ENCODE peak calls at places on chromosome 1, in five cellular contexts. K, N, L, X and D are unnamed samples.

GRCh38 chr1:7069888-7070287 is 284.6 kb downstream of the CAMTA1 start:
- DNase-seq in K (no peak), N (peak), L (no peak), X (no peak), D (peak)

GRCh38 chr1:30188999-30189398 is 534.4 kb downstream of the MATN1 start:
- DNase-seq in K (no peak), N (no peak), L (no peak), X (no peak), D (no peak)

GRCh38 chr1:2546515-2547209 is 9.5 kb upstream of the TNFRSF14 start:
- DNase-seq in K (peak), N (peak), L (peak), X (peak), D (peak)

GRCh38 chr1:180228648-180229482 is 1.2 kb upstream of the LHX4 start:
- DNase-seq in K (no peak), N (peak), L (peak), X (no peak), D (peak)

GRCh38 chr1:9877962-9878361 is 32.1 kb downstream of the CTNNBIP1 start:
- DNase-seq in K (no peak), N (no peak), L (no peak), X (no peak), D (no peak)

GRCh38 chr1:238406098-238406497 is 515.4 kb upstream of the ZP4 start:
- DNase-seq in K (no peak), N (no peak), L (no peak), X (no peak), D (no peak)

GRCh38 chr1:185574139-185574835 is 159.9 kb upstream of the HMCN1 start:
- DNase-seq in K (no peak), N (no peak), L (no peak), X (no peak), D (no peak)

GRCh38 chr1:230307213-230307612 is 118.9 kb downstream of the PGBD5 start:
- DNase-seq in K (no peak), N (no peak), L (no peak), X (peak), D (no peak)

DNA sequence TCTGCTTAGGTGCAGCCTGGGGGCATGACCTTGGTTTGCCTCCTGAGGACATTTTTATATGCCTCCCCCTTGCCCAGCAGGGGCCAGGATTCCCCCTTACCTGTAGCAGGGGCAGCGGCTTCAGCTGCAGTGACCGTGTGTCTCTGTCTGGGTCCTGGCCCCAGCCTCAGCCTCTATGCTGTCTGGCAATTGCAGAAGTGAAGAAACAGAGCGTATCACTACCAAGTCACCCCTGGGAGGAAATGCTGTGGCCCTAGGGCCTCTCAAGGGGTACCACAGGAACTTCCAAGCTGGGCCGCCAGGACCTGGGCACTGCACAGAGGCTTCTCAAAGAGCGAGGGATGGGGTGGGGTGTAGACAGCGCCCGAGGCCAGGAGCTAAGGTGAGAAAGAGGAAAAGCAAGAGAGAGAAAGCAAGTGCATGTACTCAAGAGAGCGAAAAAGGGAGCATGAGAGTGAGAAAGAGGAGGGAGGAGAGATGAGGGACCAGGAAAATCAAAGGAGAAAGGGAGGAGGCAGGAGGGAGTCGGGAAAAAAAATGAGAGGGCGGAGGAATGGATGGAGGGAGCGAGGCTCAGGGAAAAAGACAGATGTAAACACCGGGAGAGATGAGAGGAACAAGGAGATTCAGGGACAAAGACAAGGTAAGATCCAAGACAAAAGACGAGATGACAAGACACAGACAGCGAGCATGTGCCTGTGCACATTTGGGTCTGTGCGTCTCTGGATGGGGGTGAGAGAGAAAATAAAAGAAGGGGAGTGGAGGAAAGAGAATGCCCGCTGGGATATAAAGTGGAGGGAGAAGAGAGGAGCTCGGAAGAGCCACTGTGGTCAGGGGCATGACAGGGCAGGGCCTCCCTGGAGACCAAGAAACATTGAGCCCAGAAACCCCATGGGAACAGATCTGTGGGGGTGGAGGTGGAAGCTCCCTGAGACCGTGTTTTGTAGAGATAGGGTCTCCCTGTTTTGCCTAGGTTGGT is at the start of gene PTAFR:
- DNase-seq in K (no peak), N (no peak), L (peak), X (no peak), D (peak)
- H3K27ac ChIP-seq in K (no peak), N (no peak), L (peak), X (no peak), D (no peak)

DNA sequence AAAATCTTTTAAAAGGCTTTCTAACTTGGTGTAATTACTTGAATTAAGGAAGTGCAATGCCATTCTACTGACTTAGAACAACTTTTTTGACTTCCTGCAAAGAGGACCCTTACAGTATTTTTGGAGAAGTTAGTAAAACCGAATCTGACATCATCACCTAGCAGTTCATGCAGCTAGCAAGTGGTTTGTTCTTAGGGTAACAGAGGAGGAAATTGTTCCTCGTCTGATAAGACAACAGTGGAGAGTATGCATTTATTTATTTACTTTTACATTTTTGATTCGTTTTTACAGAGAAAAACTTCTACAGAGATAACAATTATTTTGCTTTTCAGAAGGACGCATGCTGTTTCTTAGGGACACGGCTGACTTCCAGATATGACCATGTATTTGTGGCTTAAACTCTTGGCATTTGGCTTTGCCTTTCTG is at the start of gene PTPRC:
- DNase-seq in K (no peak), N (no peak), L (no peak), X (no peak), D (no peak)
- H3K4me3 ChIP-seq in K (no peak), N (no peak), L (peak), X (peak), D (peak)

GRCh38 chr1:171487038-171487437 is 1.7 kb downstream of the PRRC2C start:
- DNase-seq in K (no peak), N (no peak), L (no peak), X (no peak), D (no peak)
- H3K27ac ChIP-seq in K (peak), N (no peak), L (no peak), X (no peak), D (no peak)

DNA sequence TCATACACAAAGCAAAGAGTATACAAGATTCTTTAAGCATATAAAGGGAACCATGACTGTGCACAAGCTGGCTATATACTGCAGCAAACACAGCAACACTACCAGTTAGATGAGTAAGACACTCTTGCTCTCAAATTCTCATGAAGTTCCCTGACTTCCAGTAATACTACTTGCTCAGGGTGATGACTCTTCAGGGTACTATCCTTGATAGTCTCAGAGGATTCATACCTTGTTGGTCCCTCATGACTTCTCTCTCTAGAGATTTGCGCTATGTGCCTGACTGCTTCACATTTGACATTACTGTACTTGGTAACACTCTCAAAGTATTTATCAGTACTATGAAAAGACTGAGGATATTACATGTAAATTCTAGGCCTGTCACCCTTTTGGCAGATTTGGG is 159.8 kb upstream of the ZRANB2 start:
- DNase-seq in K (no peak), N (no peak), L (no peak), X (no peak), D (no peak)
- H3K4me3 ChIP-seq in K (no peak), N (no peak), L (no peak), X (no peak), D (no peak)

GRCh38 chr1:61173118-61173517 is 90.8 kb downstream of the NFIA start:
- DNase-seq in K (no peak), N (no peak), L (no peak), X (no peak), D (peak)

GRCh38 chr1:61171346-61171745 is 89.0 kb downstream of the NFIA start:
- DNase-seq in K (no peak), N (no peak), L (no peak), X (no peak), D (no peak)

GRCh38 chr1:61171915-61172485 is 89.6 kb downstream of the NFIA start:
- DNase-seq in K (no peak), N (no peak), L (no peak), X (no peak), D (no peak)

GRCh38 chr1:61175976-61176375 is 93.6 kb downstream of the NFIA start:
- DNase-seq in K (no peak), N (no peak), L (no peak), X (no peak), D (no peak)

GRCh38 chr1:61174060-61174788 is 91.9 kb downstream of the NFIA start:
- DNase-seq in K (no peak), N (no peak), L (no peak), X (no peak), D (no peak)
- H3K27ac ChIP-seq in K (no peak), N (no peak), L (no peak), X (no peak), D (no peak)

DNA sequence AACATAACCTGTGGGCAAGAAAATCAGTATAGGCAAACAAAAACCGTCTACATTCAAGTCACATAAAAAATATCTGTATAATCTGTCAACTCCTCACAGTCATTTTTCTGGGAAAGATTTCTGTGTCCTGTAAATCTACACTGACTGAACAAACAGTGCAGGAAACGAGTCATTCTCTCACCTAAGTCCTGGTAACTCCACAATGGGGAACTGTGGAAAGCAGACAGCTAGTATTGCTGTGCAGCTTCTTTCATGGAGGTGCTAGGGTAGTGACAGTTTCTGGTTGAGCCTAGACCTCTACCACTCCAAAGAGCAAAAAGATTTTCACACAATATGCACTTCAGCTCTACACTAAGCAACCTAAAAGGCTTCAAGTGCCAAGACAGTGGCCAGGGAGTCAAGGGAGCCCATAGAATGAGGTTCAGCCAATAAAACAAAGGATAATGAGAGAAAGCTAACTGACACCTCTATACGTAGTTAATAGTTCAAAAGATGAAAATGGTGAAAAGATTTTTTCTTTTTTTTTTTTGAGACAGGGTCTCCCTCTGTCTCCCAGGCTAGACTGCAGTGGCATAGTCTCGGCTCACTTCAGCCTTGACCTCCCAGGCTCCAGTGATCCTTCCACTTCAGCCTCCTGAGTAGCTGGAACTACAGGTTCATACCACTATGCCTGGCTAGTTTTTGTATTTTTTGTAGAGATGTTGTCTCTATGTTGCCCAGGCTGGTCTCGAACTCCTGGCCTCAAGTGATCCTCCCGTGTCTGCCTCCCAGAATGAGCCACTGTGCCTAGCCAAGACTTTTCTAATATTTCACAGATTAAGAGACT is 5.5 kb downstream of the PTP4A2 start:
- DNase-seq in K (no peak), N (no peak), L (no peak), X (no peak), D (no peak)
- H3K4me3 ChIP-seq in K (no peak), N (no peak), L (no peak), X (no peak), D (no peak)